ENCODE peak calls at places on chromosomes 5 and 9, in five cellular contexts. One of them, this sample, is unnamed.

GRCh38 chr5:132006331-132007120 is 4.9 kb downstream of the ACSL6 start:
- DNase-seq in PC-3: no peak
- DNase-seq in K562: no peak
- DNase-seq in adipocyte: no peak
- DNase-seq in HepG2: no peak
- DNase-seq in this sample: no peak

GRCh38 chr5:74625742-74626241 is 14.7 kb downstream of the ENC1 start:
- DNase-seq in adipocyte: no peak
- DNase-seq in K562: no peak
- DNase-seq in PC-3: no peak
- DNase-seq in HepG2: no peak
- DNase-seq in this sample: peak; percentile 92

GRCh38 chr9:99515874-99516656 is 294.0 kb downstream of the SEC61B start:
- DNase-seq in adipocyte: no peak
- DNase-seq in K562: no peak
- DNase-seq in HepG2: no peak
- DNase-seq in PC-3: no peak
- DNase-seq in this sample: no peak

GRCh38 chr5:80097516-80097915 is 62.4 kb downstream of the THBS4 start:
- DNase-seq in adipocyte: no peak
- DNase-seq in HepG2: no peak
- DNase-seq in K562: no peak
- DNase-seq in PC-3: no peak
- DNase-seq in this sample: no peak

GRCh38 chr9:5230554-5230953 is 665 bp upstream of the INSL4 start:
- DNase-seq in adipocyte: no peak
- DNase-seq in K562: no peak
- DNase-seq in HepG2: no peak
- DNase-seq in PC-3: peak; percentile 3
- DNase-seq in this sample: no peak

GRCh38 chr9:97038909-97039781 is at the start of gene CTSV:
- DNase-seq in adipocyte: peak; percentile 93
- DNase-seq in K562: peak; percentile 97
- DNase-seq in HepG2: peak; percentile 71
- DNase-seq in PC-3: peak; percentile 89
- DNase-seq in this sample: peak; percentile 66

GRCh38 chr9:116002624-116003023 is 151.0 kb upstream of the PAPPA start:
- DNase-seq in PC-3: peak; percentile 84
- DNase-seq in adipocyte: peak; percentile 53
- DNase-seq in HepG2: no peak
- DNase-seq in K562: no peak
- DNase-seq in this sample: peak; percentile 54

GRCh38 chr5:54460181-54460919 is 4.9 kb downstream of the HSPB3 start:
- DNase-seq in K562: peak; percentile 59
- DNase-seq in adipocyte: peak; percentile 72
- DNase-seq in PC-3: peak; percentile 13
- DNase-seq in HepG2: no peak
- DNase-seq in this sample: peak; percentile 22

GRCh38 chr5:141508808-141509611 is 20.1 kb downstream of the PCDHGC5 start:
- DNase-seq in PC-3: peak; percentile 79
- DNase-seq in HepG2: peak; percentile 5
- DNase-seq in K562: no peak
- DNase-seq in adipocyte: peak; percentile 98
- DNase-seq in this sample: peak; percentile 91

GRCh38 chr5:98769256-98770157 is 4.0 kb upstream of the RGMB start:
- DNase-seq in HepG2: no peak
- DNase-seq in K562: no peak
- DNase-seq in adipocyte: peak; percentile 80
- DNase-seq in PC-3: peak; percentile 45
- DNase-seq in this sample: peak; percentile 67

GRCh38 chr9:114416290-114416689 is 28.5 kb upstream of the AKNA start:
- DNase-seq in HepG2: no peak
- DNase-seq in K562: no peak
- DNase-seq in PC-3: no peak
- DNase-seq in adipocyte: no peak
- DNase-seq in this sample: no peak

GRCh38 chr9:115694014-115694413 is 459.6 kb upstream of the PAPPA start:
- DNase-seq in adipocyte: peak; percentile 96
- DNase-seq in HepG2: peak; percentile 11
- DNase-seq in K562: no peak
- DNase-seq in PC-3: peak; percentile 61
- DNase-seq in this sample: peak; percentile 86

GRCh38 chr9:70746760-70747159 is 332.3 kb upstream of the KLF9 start:
- DNase-seq in adipocyte: peak; percentile 50
- DNase-seq in HepG2: no peak
- DNase-seq in PC-3: no peak
- DNase-seq in K562: no peak
- DNase-seq in this sample: no peak

GRCh38 chr9:106066937-106067545 is 372.7 kb downstream of the TMEM38B start:
- DNase-seq in HepG2: no peak
- DNase-seq in adipocyte: no peak
- DNase-seq in K562: no peak
- DNase-seq in PC-3: no peak
- DNase-seq in this sample: no peak

GRCh38 chr9:33676746-33677505 is 118.4 kb upstream of the PRSS3 start:
- DNase-seq in K562: peak; percentile 31
- DNase-seq in PC-3: peak; percentile 25
- DNase-seq in HepG2: no peak
- DNase-seq in adipocyte: peak; percentile 55
- DNase-seq in this sample: peak; percentile 9

GRCh38 chr5:170226661-170227060 is 6.1 kb upstream of the C5orf58 start:
- DNase-seq in K562: no peak
- DNase-seq in HepG2: no peak
- DNase-seq in PC-3: no peak
- DNase-seq in adipocyte: no peak
- DNase-seq in this sample: no peak

GRCh38 chr5:168976311-168976893 is 324.5 kb downstream of the SLIT3 start:
- DNase-seq in PC-3: no peak
- DNase-seq in HepG2: no peak
- DNase-seq in adipocyte: peak; percentile 68
- DNase-seq in K562: no peak
- DNase-seq in this sample: peak; percentile 89

GRCh38 chr5:159915913-159916840 is at the start of gene ADRA1B:
- DNase-seq in K562: peak; percentile 61
- DNase-seq in adipocyte: peak; percentile 90
- DNase-seq in PC-3: peak; percentile 68
- DNase-seq in HepG2: peak; percentile 10
- DNase-seq in this sample: no peak

GRCh38 chr9:123120131-123120530 is 86.7 kb downstream of the GPR21 start:
- DNase-seq in K562: no peak
- DNase-seq in PC-3: no peak
- DNase-seq in HepG2: no peak
- DNase-seq in adipocyte: no peak
- DNase-seq in this sample: peak; percentile 32

GRCh38 chr9:134338394-134339182 is 12.3 kb downstream of the RXRA start:
- DNase-seq in HepG2: no peak
- DNase-seq in PC-3: no peak
- DNase-seq in K562: peak; percentile 94
- DNase-seq in adipocyte: no peak
- DNase-seq in this sample: no peak

GRCh38 chr5:66744040-66744439 is 147.8 kb downstream of the MAST4 start:
- DNase-seq in adipocyte: no peak
- DNase-seq in K562: no peak
- DNase-seq in HepG2: no peak
- DNase-seq in PC-3: no peak
- DNase-seq in this sample: peak; percentile 70

GRCh38 chr9:81649475-81649874 is 39.9 kb downstream of the TLE1 start:
- DNase-seq in PC-3: no peak
- DNase-seq in HepG2: no peak
- DNase-seq in K562: no peak
- DNase-seq in adipocyte: no peak
- DNase-seq in this sample: no peak

GRCh38 chr5:137888875-137889759 is at the start of gene PKD2L2:
- DNase-seq in HepG2: no peak
- DNase-seq in adipocyte: peak; percentile 47
- DNase-seq in K562: peak; percentile 82
- DNase-seq in PC-3: peak; percentile 86
- DNase-seq in this sample: peak; percentile 78

GRCh38 chr9:134891713-134892112 is 11.1 kb downstream of the FCN2 start:
- DNase-seq in K562: no peak
- DNase-seq in adipocyte: no peak
- DNase-seq in PC-3: no peak
- DNase-seq in HepG2: no peak
- DNase-seq in this sample: no peak

GRCh38 chr9:120593955-120594277 is 13.9 kb upstream of the CDK5RAP2 start:
- DNase-seq in PC-3: no peak
- DNase-seq in HepG2: no peak
- DNase-seq in adipocyte: no peak
- DNase-seq in K562: no peak
- DNase-seq in this sample: no peak

DNA sequence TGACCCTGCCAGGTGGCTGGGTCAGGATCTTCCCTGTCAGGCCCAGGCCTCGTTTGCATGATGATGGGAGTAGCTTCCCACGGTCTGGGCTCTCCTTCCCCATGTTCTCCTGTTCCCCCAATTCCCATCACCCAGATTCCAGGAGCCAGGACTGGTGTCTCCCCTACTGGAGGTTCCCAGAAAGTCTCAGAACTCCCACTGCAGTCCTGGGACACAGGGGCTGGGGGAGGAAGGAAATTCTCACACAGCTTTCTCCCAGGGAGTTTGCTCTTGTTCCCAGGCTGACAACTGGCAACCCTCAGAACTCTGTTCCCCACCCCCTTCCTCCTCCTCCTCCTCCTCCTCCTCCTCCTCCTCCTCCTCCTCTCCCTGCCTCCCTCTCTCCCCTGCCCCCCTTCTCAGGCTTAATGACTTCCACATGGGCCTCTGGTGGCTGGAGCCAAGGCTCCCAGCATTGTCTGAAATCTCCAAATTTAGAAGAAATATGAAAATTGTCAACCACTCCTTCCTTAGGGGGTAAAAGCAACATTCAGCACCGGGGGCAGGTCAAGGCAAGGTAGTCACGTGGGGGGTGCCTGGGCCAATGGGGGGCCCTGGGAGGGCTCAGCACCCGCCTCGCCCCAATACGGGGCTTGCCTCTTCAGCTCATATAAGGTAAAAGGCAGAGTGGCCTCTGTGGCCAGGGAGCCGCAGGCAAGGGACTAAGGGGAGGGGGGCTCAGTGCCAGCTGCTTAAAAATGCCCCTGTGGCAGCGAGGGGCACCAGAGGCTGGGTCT is 27.3 kb upstream of the IL17B start:
- DNase-seq in HepG2: no peak
- DNase-seq in adipocyte: peak; percentile 93
- DNase-seq in K562: peak; percentile 40
- DNase-seq in PC-3: no peak
- DNase-seq in this sample: peak; percentile 79
- H3K9ac ChIP-seq in HepG2: no peak overlapping the region
- H3K9ac ChIP-seq in adipocyte: peak overlapping the region; percentile 97
- H3K9ac ChIP-seq in K562: no peak overlapping the region
- H3K9ac ChIP-seq in PC-3: no peak overlapping the region
- H3K9ac ChIP-seq in this sample: peak overlapping the region; percentile 93

GRCh38 chr5:118314936-118315335 is 673.4 kb downstream of the DTWD2 start:
- DNase-seq in HepG2: no peak
- DNase-seq in K562: no peak
- DNase-seq in PC-3: no peak
- DNase-seq in adipocyte: peak; percentile 42
- DNase-seq in this sample: no peak
- H3K9ac ChIP-seq in HepG2: no peak overlapping the region
- H3K9ac ChIP-seq in K562: no peak overlapping the region
- H3K9ac ChIP-seq in PC-3: no peak overlapping the region
- H3K9ac ChIP-seq in adipocyte: no peak overlapping the region
- H3K9ac ChIP-seq in this sample: no peak overlapping the region

GRCh38 chr9:131668057-131668438 is 71.8 kb downstream of the RAPGEF1 start:
- DNase-seq in adipocyte: no peak
- DNase-seq in PC-3: no peak
- DNase-seq in K562: no peak
- DNase-seq in HepG2: no peak
- DNase-seq in this sample: no peak

GRCh38 chr9:131671150-131671549 is 68.7 kb downstream of the RAPGEF1 start:
- DNase-seq in PC-3: no peak
- DNase-seq in HepG2: no peak
- DNase-seq in adipocyte: no peak
- DNase-seq in K562: no peak
- DNase-seq in this sample: no peak

GRCh38 chr9:131668439-131669233 is 71.2 kb downstream of the RAPGEF1 start:
- DNase-seq in K562: peak; percentile 31
- DNase-seq in HepG2: peak; percentile 32
- DNase-seq in adipocyte: peak; percentile 43
- DNase-seq in PC-3: peak; percentile 53
- DNase-seq in this sample: peak; percentile 86

GRCh38 chr9:131670247-131670681 is 69.6 kb downstream of the RAPGEF1 start:
- DNase-seq in adipocyte: no peak
- DNase-seq in HepG2: no peak
- DNase-seq in PC-3: no peak
- DNase-seq in K562: no peak
- DNase-seq in this sample: no peak

GRCh38 chr9:131669234-131670172 is 70.4 kb downstream of the RAPGEF1 start:
- DNase-seq in HepG2: no peak
- DNase-seq in PC-3: no peak
- DNase-seq in adipocyte: no peak
- DNase-seq in K562: no peak
- DNase-seq in this sample: no peak
- H3K9ac ChIP-seq in HepG2: no peak overlapping the region
- H3K9ac ChIP-seq in PC-3: no peak overlapping the region
- H3K9ac ChIP-seq in adipocyte: peak overlapping the region; percentile 11
- H3K9ac ChIP-seq in K562: no peak overlapping the region
- H3K9ac ChIP-seq in this sample: peak overlapping the region; percentile 44

GRCh38 chr5:139549162-139549894 is 11.8 kb upstream of the UBE2D2 start:
- DNase-seq in K562: no peak
- DNase-seq in adipocyte: no peak
- DNase-seq in HepG2: no peak
- DNase-seq in PC-3: no peak
- DNase-seq in this sample: no peak

DNA sequence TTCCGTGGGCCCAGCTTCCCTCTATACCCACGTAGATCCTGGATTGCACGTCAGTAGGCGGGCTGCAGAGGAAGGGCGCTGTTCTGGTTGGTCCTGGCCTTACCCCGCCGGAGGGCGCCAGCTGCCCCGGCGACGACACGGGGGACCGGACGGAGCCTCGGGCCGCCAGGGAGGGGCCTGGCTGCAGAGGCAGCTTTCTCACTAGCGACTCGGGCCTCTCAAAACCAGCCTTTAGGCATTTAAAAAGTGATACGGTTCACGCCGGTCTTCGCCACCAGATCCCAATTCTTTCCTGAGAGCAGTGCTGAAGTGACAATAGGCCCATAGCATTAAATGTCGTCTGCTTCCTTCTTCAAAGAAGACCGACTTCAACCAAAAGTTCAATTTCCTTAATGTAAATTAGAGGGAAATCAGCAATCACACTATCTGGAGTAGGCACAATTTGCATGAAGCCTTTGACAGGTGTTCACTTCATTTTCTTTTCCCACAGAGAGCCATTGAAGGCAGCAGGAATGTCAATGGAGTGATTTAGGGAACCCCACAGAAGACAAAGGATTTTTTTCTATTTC is 17.6 kb upstream of the UBE2D2 start:
- DNase-seq in K562: peak; percentile 83
- DNase-seq in PC-3: no peak
- DNase-seq in adipocyte: no peak
- DNase-seq in HepG2: no peak
- DNase-seq in this sample: peak; percentile 18
- H3K9ac ChIP-seq in K562: peak overlapping the region; percentile 33
- H3K9ac ChIP-seq in PC-3: no peak overlapping the region
- H3K9ac ChIP-seq in adipocyte: peak overlapping the region; percentile 28
- H3K9ac ChIP-seq in HepG2: no peak overlapping the region
- H3K9ac ChIP-seq in this sample: no peak overlapping the region

This sample was measured in astrocyte.